ENCODE peak calls at places on chromosomes 2 and 18, in six cellular contexts. F is anterior cingulate cortex, J is NCI-H524, Z is ELR, D is IMR-90, A is Caki2. H is an unnamed sample.

GRCh38 chr2:152623076-152623740 is 94.1 kb downstream of the PRPF40A start:
- DNase-seq in F (no peak), J (no peak), Z (no peak), D (no peak), A (peak), H (no peak)

GRCh38 chr2:182542501-182543258 is 115.8 kb upstream of the PDE1A start:
- DNase-seq in F (no peak), J (no peak), Z (peak), D (peak), A (no peak), H (no peak)

GRCh38 chr2:24652265-24653232 is 140.6 kb downstream of the PTRHD1 start:
- DNase-seq in F (no peak), J (no peak), Z (peak), D (peak), A (no peak), H (no peak)

GRCh38 chr2:129611456-129611855 is 368.0 kb upstream of the RAB6C start:
- DNase-seq in F (no peak), J (no peak), Z (no peak), D (no peak), A (no peak), H (no peak)

GRCh38 chr18:48806551-48807261 is 144.1 kb downstream of the SMAD7 start:
- DNase-seq in F (peak), J (no peak), Z (no peak), D (no peak), A (no peak), H (no peak)

GRCh38 chr2:47272031-47272864 is 117.1 kb upstream of the STPG4 start:
- DNase-seq in F (no peak), J (peak), Z (peak), D (peak), A (peak), H (peak)

GRCh38 chr2:233051241-233052149 is 8.6 kb upstream of the INPP5D start:
- DNase-seq in F (no peak), J (no peak), Z (peak), D (peak), A (no peak), H (no peak)

GRCh38 chr2:47777268-47777972 is 5.5 kb upstream of the MSH6 start:
- DNase-seq in F (no peak), J (no peak), Z (no peak), D (no peak), A (no peak), H (no peak)

GRCh38 chr2:129491251-129491817 is 488.1 kb upstream of the RAB6C start:
- DNase-seq in F (no peak), J (no peak), Z (no peak), D (no peak), A (no peak), H (no peak)

GRCh38 chr2:189579585-189579984 is 1.0 kb downstream of the SLC40A1 start:
- DNase-seq in F (no peak), J (no peak), Z (no peak), D (peak), A (no peak), H (no peak)

GRCh38 chr18:54958711-54959625 is at the start of gene CCDC68:
- DNase-seq in F (no peak), J (no peak), Z (peak), D (no peak), A (peak), H (no peak)

GRCh38 chr2:112787729-112788401 is 3.6 kb upstream of the IL1A start:
- DNase-seq in F (no peak), J (no peak), Z (no peak), D (no peak), A (no peak), H (no peak)

GRCh38 chr2:18402-19271 is 27.7 kb downstream of the FAM110C start:
- DNase-seq in F (no peak), J (no peak), Z (no peak), D (no peak), A (peak), H (no peak)

GRCh38 chr2:167069855-167070254 is 181.6 kb downstream of the XIRP2 start:
- DNase-seq in F (no peak), J (no peak), Z (no peak), D (peak), A (no peak), H (no peak)

GRCh38 chr18:61993831-61994230 is 101.0 kb upstream of the RNF152 start:
- DNase-seq in F (no peak), J (no peak), Z (no peak), D (no peak), A (no peak), H (no peak)

GRCh38 chr2:23602113-23602512 is 217.1 kb downstream of the KLHL29 start:
- DNase-seq in F (no peak), J (no peak), Z (peak), D (peak), A (no peak), H (no peak)

GRCh38 chr2:38386377-38386776 is 9.3 kb upstream of the ATL2 start:
- DNase-seq in F (no peak), J (no peak), Z (peak), D (no peak), A (peak), H (no peak)

GRCh38 chr18:59744271-59744721 is 47.1 kb upstream of the CCBE1 start:
- DNase-seq in F (no peak), J (no peak), Z (peak), D (peak), A (no peak), H (no peak)

GRCh38 chr2:100292022-100292580 is 30.2 kb downstream of the LONRF2 start:
- DNase-seq in F (no peak), J (no peak), Z (peak), D (peak), A (peak), H (peak)

GRCh38 chr2:234375481-234375880 is 121.4 kb downstream of the ARL4C start:
- DNase-seq in F (no peak), J (no peak), Z (no peak), D (no peak), A (no peak), H (no peak)

GRCh38 chr2:60530228-60530627 is 23.2 kb downstream of the BCL11A start:
- DNase-seq in F (no peak), J (peak), Z (no peak), D (no peak), A (no peak), H (no peak)

GRCh38 chr2:162795312-162795711 is 43.3 kb downstream of the KCNH7 start:
- DNase-seq in F (no peak), J (no peak), Z (peak), D (no peak), A (no peak), H (no peak)

GRCh38 chr2:120465989-120466703 is 120.2 kb downstream of the INHBB start:
- DNase-seq in F (no peak), J (no peak), Z (no peak), D (no peak), A (no peak), H (no peak)

GRCh38 chr2:5537180-5537579 is 155.0 kb upstream of the SOX11 start:
- DNase-seq in F (no peak), J (no peak), Z (no peak), D (no peak), A (no peak), H (no peak)

GRCh38 chr18:53946561-53946960 is 277.9 kb downstream of the MBD2 start:
- DNase-seq in F (no peak), J (no peak), Z (no peak), D (no peak), A (peak), H (no peak)

GRCh38 chr2:101728865-101729264 is 31.4 kb downstream of the MAP4K4 start:
- DNase-seq in F (no peak), J (no peak), Z (no peak), D (no peak), A (no peak), H (no peak)

GRCh38 chr2:156687126-156687525 is 250.9 kb downstream of the GPD2 start:
- DNase-seq in F (no peak), J (no peak), Z (no peak), D (no peak), A (no peak), H (no peak)

GRCh38 chr18:37564796-37565137 is 831 bp downstream of the CELF4 start:
- DNase-seq in F (no peak), J (no peak), Z (peak), D (peak), A (peak), H (no peak)

GRCh38 chr2:205358351-205358815 is 323.9 kb upstream of the NRP2 start:
- DNase-seq in F (no peak), J (no peak), Z (peak), D (peak), A (no peak), H (no peak)

GRCh38 chr2:190911813-190912212 is 31.2 kb downstream of the GLS start:
- DNase-seq in F (no peak), J (no peak), Z (peak), D (peak), A (peak), H (no peak)

GRCh38 chr18:68763082-68763481 is 34.8 kb upstream of the CCDC102B start:
- DNase-seq in F (no peak), J (no peak), Z (peak), D (peak), A (no peak), H (no peak)

GRCh38 chr2:31475692-31476091 is 61.1 kb upstream of the XDH start:
- DNase-seq in F (no peak), J (no peak), Z (peak), D (peak), A (peak), H (no peak)

H was measured in dorsolateral prefrontal cortex.